ENCODE peak calls at places on chromosomes 4 and X, in five cellular contexts. T is heart right ventricle, Y is choroid plexus epithelial cell, W is AG09309, J is PC-3. K is an unnamed sample.

GRCh38 chr4:174713821-174714220 is 115.2 kb downstream of the GLRA3 start:
- DNase-seq in Y (peak; percentile 26), W (no peak), J (no peak), T (no peak), K (no peak)

GRCh38 chr4:121989715-121990114 is 37.9 kb upstream of the TRPC3 start:
- DNase-seq in T (no peak), Y (peak; percentile 83), J (no peak), W (peak; percentile 16), K (no peak)

GRCh38 chr4:142719854-142720541 is 126.1 kb downstream of the INPP4B start:
- DNase-seq in Y (peak; percentile 49), J (peak; percentile 93), W (no peak), T (no peak), K (no peak)

GRCh38 chr4:152535236-152535902 is 523 bp downstream of the FBXW7 start:
- DNase-seq in T (peak; percentile 17), Y (no peak), J (no peak), W (no peak), K (no peak)

GRCh38 chr4:73823756-73824155 is 12.7 kb upstream of the CXCL6 start:
- DNase-seq in J (no peak), T (no peak), W (no peak), Y (no peak), K (no peak)

GRCh38 chr4:169137555-169137920 is 127.5 kb upstream of the CBR4 start:
- DNase-seq in J (no peak), Y (no peak), W (no peak), T (no peak), K (no peak)

GRCh38 chr4:183637461-183637860 is 21.5 kb downstream of the RWDD4 start:
- DNase-seq in W (no peak), J (peak; percentile 61), T (no peak), Y (peak; percentile 53), K (no peak)

GRCh38 chrX:45513042-45513441 is 312.4 kb upstream of the DIPK2B start:
- DNase-seq in W (no peak), T (no peak), Y (no peak), J (no peak), K (no peak)

GRCh38 chrX:110743679-110744340 is 51.8 kb downstream of the CHRDL1 start:
- DNase-seq in Y (no peak), W (no peak), J (no peak), T (no peak), K (no peak)

DNA sequence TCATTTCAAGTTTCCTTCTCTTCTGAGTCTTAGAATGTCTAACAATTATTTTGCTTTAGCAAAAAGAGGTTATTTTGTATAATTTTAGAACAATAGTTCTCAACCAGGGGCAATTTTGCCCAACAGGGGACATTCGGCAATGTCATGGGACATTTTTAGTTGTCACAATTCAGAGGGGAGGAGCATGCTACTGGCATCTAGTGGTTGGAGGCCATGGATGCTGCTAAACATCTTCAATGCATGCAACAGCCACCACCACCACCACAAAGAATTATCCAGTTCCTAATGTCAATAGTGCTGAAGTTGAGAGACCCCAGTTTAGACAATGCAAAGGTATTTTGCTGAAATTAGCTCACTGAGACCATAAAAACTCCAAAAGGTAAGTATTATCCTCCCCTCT is 122.5 kb downstream of the ARHGAP6 start:
- DNase-seq in Y (no peak), W (no peak), J (no peak), T (no peak), K (no peak)
- TF ChIP-seq CTCF in Y (no peak), W (no peak), J (peak; percentile 49), T (no peak), K (peak; percentile 17)

GRCh38 chr4:123350191-123350544 is 46.4 kb upstream of the SPRY1 start:
- DNase-seq in W (no peak), T (no peak), Y (peak; percentile 53), J (peak; percentile 25), K (no peak)
- TF ChIP-seq CTCF in W (no peak), T (no peak), Y (peak; percentile 18), J (peak; percentile 34), K (peak; percentile 24)

DNA sequence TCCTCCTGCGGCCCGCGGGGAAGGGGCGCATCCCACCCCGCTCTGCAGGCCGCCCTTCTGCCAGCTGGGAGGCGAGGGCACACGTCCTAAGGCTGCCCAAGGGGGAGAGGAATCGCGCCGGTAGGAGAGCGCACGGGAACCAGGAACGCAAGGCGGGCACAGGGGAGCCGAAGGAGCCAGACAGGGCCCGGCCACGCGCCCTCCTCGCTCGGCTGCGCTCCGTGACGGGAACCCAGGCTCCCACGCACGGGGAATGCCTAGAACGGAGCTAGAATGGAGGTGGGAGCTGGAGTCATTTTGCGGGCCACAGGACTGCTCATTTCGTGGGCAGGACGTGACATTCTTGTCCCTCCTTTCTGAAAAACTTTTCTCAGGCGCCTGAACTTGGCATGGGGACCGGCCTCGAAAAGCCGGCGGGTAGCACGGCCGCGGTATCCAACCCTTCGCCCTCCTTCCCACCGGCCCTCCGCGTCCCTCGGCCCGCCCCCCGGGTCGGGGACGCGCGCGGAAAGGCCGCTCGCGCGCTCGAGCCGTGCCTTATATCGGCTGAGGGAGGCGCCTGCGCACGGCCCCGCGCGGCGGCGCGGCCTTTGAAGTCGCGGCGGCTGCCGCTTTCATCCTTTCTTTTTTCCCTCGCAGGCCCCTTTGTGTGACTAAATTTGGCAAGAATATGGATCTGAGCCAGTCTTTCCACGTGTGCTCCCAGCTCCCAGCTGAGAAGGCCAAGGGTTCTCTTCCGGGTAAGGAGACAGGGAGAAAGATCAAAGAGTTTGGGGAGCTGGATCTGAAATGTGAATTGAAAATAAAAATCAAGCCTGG is 4.3 kb upstream of the LEF1 start:
- DNase-seq in T (peak; percentile 15), Y (peak; percentile 50), J (peak; percentile 10), W (no peak), K (no peak)
- TF ChIP-seq CTCF in T (no peak), Y (no peak), J (no peak), W (no peak), K (no peak)

GRCh38 chrX:46589977-46590723 is 16.6 kb downstream of the CHST7 start:
- DNase-seq in T (no peak), W (peak; percentile 57), Y (no peak), J (peak; percentile 81), K (no peak)

GRCh38 chrX:46587753-46588171 is 14.2 kb downstream of the CHST7 start:
- DNase-seq in W (no peak), J (no peak), Y (no peak), T (no peak), K (no peak)

GRCh38 chrX:46587158-46587557 is 13.6 kb downstream of the CHST7 start:
- DNase-seq in W (no peak), Y (peak; percentile 74), J (no peak), T (no peak), K (no peak)

GRCh38 chrX:46582964-46583363 is 9.4 kb downstream of the CHST7 start:
- DNase-seq in W (peak; percentile 64), J (no peak), T (no peak), Y (peak; percentile 90), K (no peak)

GRCh38 chrX:46588263-46588662 is 14.7 kb downstream of the CHST7 start:
- DNase-seq in T (peak; percentile 67), J (peak; percentile 22), W (no peak), Y (peak; percentile 84), K (no peak)
- TF ChIP-seq CTCF in T (no peak), J (no peak), W (no peak), Y (no peak), K (no peak)

GRCh38 chrX:47562615-47563243 is 1.7 kb downstream of the ARAF start:
- DNase-seq in W (no peak), Y (peak; percentile 65), T (no peak), J (peak; percentile 36), K (no peak)
- TF ChIP-seq CTCF in W (peak; percentile 41), Y (peak; percentile 64), T (no peak), J (peak; percentile 44), K (peak; percentile 73)

DNA sequence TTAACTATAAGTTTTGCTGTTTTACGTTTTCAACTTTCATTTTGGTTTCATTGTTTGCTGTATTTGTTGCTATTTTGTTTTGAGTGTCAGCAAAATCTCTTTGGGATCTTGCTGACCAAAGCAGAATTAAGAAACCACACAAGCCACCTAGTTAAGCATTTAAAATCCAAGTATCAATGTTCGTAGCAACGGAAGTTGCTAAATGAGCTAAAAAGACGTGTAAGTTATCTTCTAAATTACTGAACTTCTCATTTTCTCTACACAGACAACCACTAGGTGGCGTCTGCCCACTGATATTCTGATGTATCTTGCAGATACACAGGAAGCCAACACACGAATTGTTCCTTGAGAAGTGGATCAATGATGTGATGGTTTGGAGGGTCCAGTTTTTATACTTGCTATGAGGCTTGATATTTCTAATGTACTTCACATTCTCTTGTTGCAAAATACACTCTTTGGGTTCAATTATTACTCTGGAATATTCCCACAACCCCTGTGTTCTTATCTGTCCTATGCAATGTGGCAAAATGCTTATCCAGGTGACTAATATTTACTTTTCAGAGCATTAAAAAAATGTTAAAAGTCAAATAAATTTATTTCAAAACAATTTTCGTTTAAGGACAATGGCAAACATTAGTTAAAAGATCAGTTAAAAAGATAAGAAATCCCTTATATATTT is 250.5 kb downstream of the TECRL start:
- DNase-seq in Y (peak; percentile 70), T (peak; percentile 30), J (peak; percentile 90), W (peak; percentile 1), K (no peak)
- TF ChIP-seq CTCF in Y (peak; percentile 66), T (peak; percentile 31), J (peak; percentile 98), W (peak; percentile 53), K (peak; percentile 98)

K was measured in chondrocyte.